ENCODE peak calls at places on chromosomes 16 and 17, in six cellular contexts. S is islet precursor cell; X is stimulated activated CD4-positive, alpha-beta T cell treated with anti-CD3 and anti-CD28 coated beads, Interleukin-1b, Interleukin-23, amount 100 ng/mL, for 4 hours; L is transverse colon; F is activated CD8-positive, alpha-beta T cell treated with anti-CD3 and anti-CD28 coated beads, Interleukin-2, amount 10 ng/mL, durations not matched to agents 7 days and 5 days; Y is SW480. G is an unnamed sample.
A peak's percentile ranks its signal among the peaks of the same experiment; 100 is the strongest.

GRCh38 chr17:62625870-62626200 is 1.6 kb upstream of the MRC2 start:
- DNase-seq in S (peak; percentile 66), X (no peak), L (no peak), F (no peak), Y (no peak), G (no peak)

GRCh38 chr16:87170310-87170709 is 146.9 kb downstream of the C16orf95 start:
- DNase-seq in S (no peak), X (no peak), L (no peak), F (no peak), Y (no peak), G (no peak)

GRCh38 chr17:42586514-42587230 is 9.1 kb upstream of the PSMC3IP start:
- DNase-seq in S (no peak), X (no peak), L (no peak), F (no peak), Y (no peak), G (no peak)

GRCh38 chr16:84228321-84228838 is 11.4 kb downstream of the KCNG4 start:
- DNase-seq in S (peak; percentile 97), X (no peak), L (peak; percentile 15), F (no peak), Y (peak; percentile 74), G (peak; percentile 81)

GRCh38 chr17:45310380-45311324 is 6.2 kb downstream of the MAP3K14 start:
- DNase-seq in S (no peak), X (no peak), L (peak; percentile 84), F (no peak), Y (no peak), G (peak; percentile 92)

GRCh38 chr17:334974-335481 is 17.6 kb downstream of the RPH3AL start:
- DNase-seq in S (peak; percentile 51), X (no peak), L (no peak), F (no peak), Y (no peak), G (no peak)

GRCh38 chr17:57512258-57512657 is 232.8 kb downstream of the CCDC182 start:
- DNase-seq in S (peak; percentile 48), X (no peak), L (no peak), F (no peak), Y (no peak), G (no peak)

GRCh38 chr17:48352630-48353029 is 77.4 kb downstream of the SKAP1 start:
- DNase-seq in S (no peak), X (no peak), L (no peak), F (no peak), Y (no peak), G (no peak)